ENCODE peak calls at places on chromosomes 1 and 21, in five cellular contexts. B, F, R, Y and Z are unnamed samples.

GRCh38 chr1:237045278-237046016 is 3.5 kb downstream of the RYR2 start:
- DNase-seq in B (no peak), F (no peak), R (no peak), Y (no peak), Z (no peak)

GRCh38 chr21:45994086-45994661 is 12.6 kb downstream of the COL6A1 start:
- DNase-seq in B (no peak), F (no peak), R (peak; percentile 41), Y (no peak), Z (no peak)

GRCh38 chr1:215226755-215227154 is 144.2 kb downstream of the KCNK2 start:
- DNase-seq in B (peak; percentile 1), F (no peak), R (no peak), Y (no peak), Z (no peak)

GRCh38 chr1:172360960-172361359 is 59.5 kb upstream of the C1orf105 start:
- DNase-seq in B (no peak), F (no peak), R (no peak), Y (no peak), Z (no peak)

GRCh38 chr1:3858231-3858981 is 1.1 kb downstream of the DFFB start:
- DNase-seq in B (peak; percentile 13), F (no peak), R (peak; percentile 41), Y (no peak), Z (no peak)

GRCh38 chr1:33015216-33015615 is 21.5 kb downstream of the AK2 start:
- DNase-seq in B (no peak), F (no peak), R (no peak), Y (no peak), Z (no peak)

GRCh38 chr1:54476231-54477109 is 70.3 kb upstream of the SSBP3 start:
- DNase-seq in B (no peak), F (no peak), R (peak; percentile 69), Y (no peak), Z (no peak)

GRCh38 chr1:28537457-28538199 is 15.3 kb upstream of the TRNAU1AP start:
- DNase-seq in B (no peak), F (no peak), R (no peak), Y (no peak), Z (no peak)

GRCh38 chr21:45374826-45375455 is 30.0 kb upstream of the COL18A1 start:
- DNase-seq in B (no peak), F (no peak), R (peak; percentile 21), Y (no peak), Z (no peak)

GRCh38 chr1:162892916-162893714 is 32.1 kb upstream of the CCDC190 start:
- DNase-seq in B (peak; percentile 15), F (no peak), R (no peak), Y (no peak), Z (no peak)

GRCh38 chr1:5466487-5466886 is 525.7 kb downstream of the NPHP4 start:
- DNase-seq in B (no peak), F (no peak), R (no peak), Y (no peak), Z (no peak)

GRCh38 chr1:246527402-246528088 is 20.5 kb upstream of the SMYD3 start:
- DNase-seq in B (no peak), F (no peak), R (no peak), Y (no peak), Z (no peak)

GRCh38 chr1:247456024-247456423 is 1.9 kb downstream of the OR2B11 start:
- DNase-seq in B (no peak), F (no peak), R (no peak), Y (no peak), Z (no peak)

GRCh38 chr1:209755926-209756607 is at the start of gene TRAF3IP3:
- DNase-seq in B (no peak), F (peak; percentile 61), R (no peak), Y (peak; percentile 53), Z (no peak)

GRCh38 chr1:110872745-110873435 is at the start of gene CD53:
- DNase-seq in B (no peak), F (peak; percentile 38), R (no peak), Y (peak; percentile 39), Z (no peak)

GRCh38 chr1:84301759-84302380 is 362 bp downstream of the SAMD13 start:
- DNase-seq in B (no peak), F (no peak), R (no peak), Y (no peak), Z (no peak)

GRCh38 chr1:100404816-100405215 is 52.5 kb downstream of the CDC14A start:
- DNase-seq in B (no peak), F (no peak), R (no peak), Y (no peak), Z (no peak)

GRCh38 chr1:7403265-7404045 is 367.6 kb upstream of the VAMP3 start:
- DNase-seq in B (no peak), F (no peak), R (peak; percentile 4), Y (peak; percentile 17), Z (no peak)

GRCh38 chr21:33444499-33444898 is 35.3 kb downstream of the TMEM50B start:
- DNase-seq in B (no peak), F (no peak), R (no peak), Y (peak; percentile 60), Z (no peak)

GRCh38 chr21:33441489-33442477 is 38.0 kb downstream of the TMEM50B start:
- DNase-seq in B (peak; percentile 90), F (no peak), R (peak; percentile 13), Y (peak; percentile 65), Z (peak; percentile 85)

DNA sequence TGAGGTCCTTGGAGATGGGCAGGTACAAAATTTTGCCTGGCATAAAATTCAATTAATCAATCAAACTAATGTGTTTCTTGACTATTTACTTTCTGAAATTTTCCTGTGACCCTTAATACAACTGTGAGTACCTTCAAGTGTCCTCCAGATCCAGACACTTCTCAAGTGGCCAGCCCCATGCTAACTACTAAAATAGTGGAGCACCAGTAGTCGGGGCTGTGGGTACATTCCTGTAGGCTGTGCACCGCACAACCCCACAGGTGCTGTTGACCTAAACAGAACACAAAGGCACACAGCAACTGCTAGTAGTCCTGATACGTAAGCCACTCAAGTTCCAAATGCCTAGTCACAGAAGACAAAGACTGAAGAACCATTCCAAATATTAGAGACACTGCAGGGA is 36.6 kb downstream of the TMEM50B start:
- DNase-seq in B (no peak), F (no peak), R (no peak), Y (peak; percentile 65), Z (no peak)
- H3K27ac ChIP-seq in B (no peak overlapping the region), F (no peak overlapping the region), R (no peak overlapping the region), Y (no peak overlapping the region), Z (peak overlapping the region; percentile 28)

GRCh38 chr1:22553991-22554522 is 9.2 kb upstream of the EPHA8 start:
- DNase-seq in B (no peak), F (no peak), R (no peak), Y (no peak), Z (no peak)
- H3K27me3 ChIP-seq in B (peaks cover 42% of the 10 kb centered on the region), F (peaks cover 7% of the 10 kb centered on the region), R (no peaks in the 10 kb centered on the region), Y (no peaks in the 10 kb centered on the region), Z (peaks cover 80% of the 10 kb centered on the region)

DNA sequence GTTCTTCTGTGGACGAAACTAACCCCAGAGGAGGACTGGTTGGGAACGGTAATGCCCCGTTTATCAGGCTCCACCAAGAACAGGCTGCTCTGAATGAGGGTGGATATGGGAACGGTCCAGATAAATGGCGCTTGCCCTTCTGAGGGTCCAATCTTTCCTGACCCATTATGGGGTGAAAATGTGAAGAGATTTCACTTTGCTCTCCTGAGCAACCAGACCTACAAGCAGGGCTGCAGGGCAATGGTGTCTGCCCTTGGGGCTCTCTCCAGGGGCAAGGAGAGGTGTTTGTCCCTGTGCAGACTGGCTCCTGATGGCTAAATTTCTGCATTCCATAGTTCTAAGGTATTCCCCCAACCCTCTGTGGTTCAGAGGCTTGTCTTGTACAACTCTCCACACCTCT is 25.1 kb downstream of the SLC2A1 start:
- DNase-seq in B (no peak), F (no peak), R (no peak), Y (no peak), Z (no peak)
- H3K27ac ChIP-seq in B (no peak overlapping the region), F (peak overlapping the region; percentile 38), R (no peak overlapping the region), Y (no peak overlapping the region), Z (no peak overlapping the region)

DNA sequence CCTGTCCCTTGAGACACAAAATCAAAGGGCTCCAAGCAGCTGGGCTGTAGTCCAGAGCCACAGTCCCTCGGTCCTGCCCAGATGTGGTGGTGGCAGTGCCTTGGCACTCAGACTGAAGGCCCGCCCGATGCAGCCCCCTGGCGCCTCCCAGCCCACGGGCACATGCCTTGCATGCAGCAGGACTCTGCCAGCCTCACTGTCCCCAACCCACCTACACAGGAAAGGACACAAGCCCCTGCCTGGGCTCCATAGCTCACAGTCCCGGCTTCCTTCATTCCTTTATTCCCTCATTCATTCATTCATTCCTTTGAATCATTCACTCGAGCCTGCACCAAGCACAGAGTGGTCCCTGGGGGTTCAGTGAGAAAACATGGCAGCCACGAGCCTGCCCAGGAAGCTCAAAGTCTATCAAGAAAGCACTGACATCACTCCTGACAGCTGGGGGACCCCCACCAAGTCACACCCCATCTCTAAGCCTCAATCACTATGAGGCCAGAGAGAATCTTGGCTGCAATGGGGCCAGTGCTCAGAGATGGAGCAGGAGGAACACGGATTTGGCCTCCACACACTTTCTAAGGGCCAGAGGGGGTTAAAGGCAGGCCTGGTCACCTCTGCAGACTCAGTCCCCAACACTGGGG is 5.8 kb downstream of the SDC3 start:
- DNase-seq in B (no peak), F (no peak), R (no peak), Y (no peak), Z (no peak)
- H3K27me3 ChIP-seq in B (no peaks in the 10 kb centered on the region), F (peaks cover 12% of the 10 kb centered on the region), R (no peaks in the 10 kb centered on the region), Y (no peaks in the 10 kb centered on the region), Z (no peaks in the 10 kb centered on the region)

DNA sequence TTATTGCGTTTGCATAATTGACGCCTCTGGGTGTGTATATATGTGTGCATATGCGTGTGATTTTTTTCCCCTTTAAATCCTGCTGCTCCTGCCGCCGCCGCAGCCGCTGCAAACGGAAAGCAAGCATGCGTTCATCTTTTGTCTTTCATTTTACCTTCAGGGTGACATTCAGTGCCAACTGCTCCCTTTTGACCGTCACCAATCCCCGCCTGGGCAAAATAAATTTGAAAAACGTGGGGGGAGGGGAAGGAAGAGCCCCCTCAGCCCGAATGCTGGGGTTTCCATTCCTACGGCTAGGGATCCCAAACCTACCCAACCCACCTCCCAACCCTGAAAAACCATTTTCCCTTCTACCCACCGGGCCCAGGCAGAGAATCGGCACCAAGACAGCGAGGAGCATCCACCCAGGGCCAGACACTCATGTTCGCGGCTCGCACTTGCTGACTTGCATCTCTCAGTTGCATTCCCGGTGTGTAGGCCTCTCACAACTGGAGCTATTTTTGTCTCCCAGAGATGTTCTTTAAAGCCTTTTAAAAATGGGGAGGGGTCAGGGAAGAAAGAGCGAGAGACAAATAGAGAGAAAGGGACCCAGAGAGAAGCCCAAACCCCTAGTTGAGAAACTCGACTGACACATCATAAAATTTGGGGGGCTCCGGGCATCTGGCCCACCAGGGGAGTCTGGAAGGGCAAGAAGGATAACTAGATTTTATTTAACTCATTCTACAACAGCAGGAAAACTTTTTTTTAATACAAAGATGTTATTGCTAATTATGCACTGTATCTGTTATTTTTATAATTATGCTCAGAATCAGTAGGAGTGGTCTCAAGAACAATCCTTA is 367.1 kb upstream of the ESRRG start:
- DNase-seq in B (no peak), F (no peak), R (no peak), Y (no peak), Z (no peak)
- H3K27ac ChIP-seq in B (no peak overlapping the region), F (no peak overlapping the region), R (no peak overlapping the region), Y (no peak overlapping the region), Z (no peak overlapping the region)

GRCh38 chr1:18731591-18732235 is 101.1 kb downstream of the PAX7 start:
- DNase-seq in B (no peak), F (no peak), R (no peak), Y (no peak), Z (no peak)
- H3K27me3 ChIP-seq in B (no peaks in the 10 kb centered on the region), F (no peaks in the 10 kb centered on the region), R (no peaks in the 10 kb centered on the region), Y (no peaks in the 10 kb centered on the region), Z (peaks cover 49% of the 10 kb centered on the region)